ENCODE peak calls at places on chromosomes 6 and 20, in six cellular contexts. One of them, this sample, is unnamed.
A peak's percentile ranks its signal among the peaks of the same experiment; 100 is the strongest.

GRCh38 chr20:8301655-8302054 is 169.6 kb downstream of the PLCB1 start:
- DNase-seq in testis: no peak
- DNase-seq in PC-9: no peak
- DNase-seq in CD4-positive, CD25-positive, alpha-beta regulatory T cell: no peak
- DNase-seq in right cardiac atrium: no peak
- DNase-seq in RWPE2: no peak
- DNase-seq in this sample: no peak

GRCh38 chr20:54062812-54063280 is 7.5 kb downstream of the BCAS1 start:
- DNase-seq in testis: no peak
- DNase-seq in PC-9: no peak
- DNase-seq in CD4-positive, CD25-positive, alpha-beta regulatory T cell: peak; percentile 28
- DNase-seq in right cardiac atrium: no peak
- DNase-seq in RWPE2: no peak
- DNase-seq in this sample: peak; percentile 25

GRCh38 chr6:142329486-142330113 is 27.8 kb downstream of the ADGRG6 start:
- DNase-seq in testis: no peak
- DNase-seq in PC-9: no peak
- DNase-seq in CD4-positive, CD25-positive, alpha-beta regulatory T cell: no peak
- DNase-seq in right cardiac atrium: no peak
- DNase-seq in RWPE2: no peak
- DNase-seq in this sample: no peak

GRCh38 chr6:160080097-160080496 is 41.5 kb upstream of the SLC22A1 start:
- DNase-seq in testis: no peak
- DNase-seq in PC-9: no peak
- DNase-seq in CD4-positive, CD25-positive, alpha-beta regulatory T cell: no peak
- DNase-seq in right cardiac atrium: no peak
- DNase-seq in RWPE2: no peak
- DNase-seq in this sample: no peak

GRCh38 chr20:36585410-36586125 is 12.2 kb downstream of the TGIF2 start:
- DNase-seq in testis: no peak
- DNase-seq in PC-9: peak; percentile 65
- DNase-seq in CD4-positive, CD25-positive, alpha-beta regulatory T cell: no peak
- DNase-seq in right cardiac atrium: no peak
- DNase-seq in RWPE2: peak; percentile 93
- DNase-seq in this sample: no peak

GRCh38 chr6:27157461-27158315 is 89.8 kb upstream of the PRSS16 start:
- DNase-seq in testis: peak; percentile 84
- DNase-seq in PC-9: peak; percentile 68
- DNase-seq in CD4-positive, CD25-positive, alpha-beta regulatory T cell: peak; percentile 82
- DNase-seq in right cardiac atrium: peak; percentile 86
- DNase-seq in RWPE2: no peak
- DNase-seq in this sample: peak; percentile 28

GRCh38 chr20:259991-260390 is 2.5 kb downstream of the DEFB132 start:
- DNase-seq in testis: no peak
- DNase-seq in PC-9: no peak
- DNase-seq in CD4-positive, CD25-positive, alpha-beta regulatory T cell: no peak
- DNase-seq in right cardiac atrium: no peak
- DNase-seq in RWPE2: no peak
- DNase-seq in this sample: no peak

GRCh38 chr20:8394308-8394945 is 262.4 kb downstream of the PLCB1 start:
- DNase-seq in testis: no peak
- DNase-seq in PC-9: no peak
- DNase-seq in CD4-positive, CD25-positive, alpha-beta regulatory T cell: no peak
- DNase-seq in right cardiac atrium: no peak
- DNase-seq in RWPE2: no peak
- DNase-seq in this sample: no peak

GRCh38 chr6:49713346-49713745 is at the start of gene CRISP2:
- DNase-seq in testis: peak; percentile 52
- DNase-seq in PC-9: no peak
- DNase-seq in CD4-positive, CD25-positive, alpha-beta regulatory T cell: no peak
- DNase-seq in right cardiac atrium: no peak
- DNase-seq in RWPE2: no peak
- DNase-seq in this sample: no peak

GRCh38 chr20:49742948-49743347 is 29.3 kb upstream of the B4GALT5 start:
- DNase-seq in testis: no peak
- DNase-seq in PC-9: peak; percentile 62
- DNase-seq in CD4-positive, CD25-positive, alpha-beta regulatory T cell: no peak
- DNase-seq in right cardiac atrium: no peak
- DNase-seq in RWPE2: no peak
- DNase-seq in this sample: no peak

GRCh38 chr6:34237722-34238506 is 1.2 kb downstream of the HMGA1 start:
- DNase-seq in testis: no peak
- DNase-seq in PC-9: no peak
- DNase-seq in CD4-positive, CD25-positive, alpha-beta regulatory T cell: peak; percentile 75
- DNase-seq in right cardiac atrium: peak; percentile 79
- DNase-seq in RWPE2: peak; percentile 42
- DNase-seq in this sample: no peak

GRCh38 chr20:47276856-47277541 is 79.5 kb downstream of the ZMYND8 start:
- DNase-seq in testis: peak; percentile 82
- DNase-seq in PC-9: no peak
- DNase-seq in CD4-positive, CD25-positive, alpha-beta regulatory T cell: no peak
- DNase-seq in right cardiac atrium: peak; percentile 91
- DNase-seq in RWPE2: no peak
- DNase-seq in this sample: no peak

GRCh38 chr6:27096834-27097511 is 150.5 kb upstream of the PRSS16 start:
- DNase-seq in testis: peak; percentile 60
- DNase-seq in PC-9: peak; percentile 70
- DNase-seq in CD4-positive, CD25-positive, alpha-beta regulatory T cell: no peak
- DNase-seq in right cardiac atrium: peak; percentile 56
- DNase-seq in RWPE2: peak; percentile 63
- DNase-seq in this sample: no peak

GRCh38 chr6:125798734-125799510 is 8.2 kb downstream of the NCOA7 start:
- DNase-seq in testis: no peak
- DNase-seq in PC-9: no peak
- DNase-seq in CD4-positive, CD25-positive, alpha-beta regulatory T cell: no peak
- DNase-seq in right cardiac atrium: no peak
- DNase-seq in RWPE2: no peak
- DNase-seq in this sample: no peak

GRCh38 chr6:124885171-124885570 is 77.1 kb upstream of the RNF217 start:
- DNase-seq in testis: no peak
- DNase-seq in PC-9: no peak
- DNase-seq in CD4-positive, CD25-positive, alpha-beta regulatory T cell: no peak
- DNase-seq in right cardiac atrium: no peak
- DNase-seq in RWPE2: no peak
- DNase-seq in this sample: no peak

GRCh38 chr6:50824505-50824904 is 5.8 kb downstream of the TFAP2B start:
- DNase-seq in testis: no peak
- DNase-seq in PC-9: no peak
- DNase-seq in CD4-positive, CD25-positive, alpha-beta regulatory T cell: no peak
- DNase-seq in right cardiac atrium: no peak
- DNase-seq in RWPE2: no peak
- DNase-seq in this sample: no peak

GRCh38 chr20:24978493-24978892 is 14.1 kb downstream of the APMAP start:
- DNase-seq in testis: peak; percentile 65
- DNase-seq in PC-9: no peak
- DNase-seq in CD4-positive, CD25-positive, alpha-beta regulatory T cell: no peak
- DNase-seq in right cardiac atrium: no peak
- DNase-seq in RWPE2: no peak
- DNase-seq in this sample: peak; percentile 63

GRCh38 chr6:154229796-154230195 is 126.8 kb downstream of the IPCEF1 start:
- DNase-seq in testis: no peak
- DNase-seq in PC-9: no peak
- DNase-seq in CD4-positive, CD25-positive, alpha-beta regulatory T cell: peak; percentile 44
- DNase-seq in right cardiac atrium: no peak
- DNase-seq in RWPE2: no peak
- DNase-seq in this sample: no peak

GRCh38 chr20:46260480-46260879 is 47.8 kb downstream of the CDH22 start:
- DNase-seq in testis: no peak
- DNase-seq in PC-9: no peak
- DNase-seq in CD4-positive, CD25-positive, alpha-beta regulatory T cell: no peak
- DNase-seq in right cardiac atrium: peak; percentile 76
- DNase-seq in RWPE2: peak; percentile 57
- DNase-seq in this sample: no peak

GRCh38 chr6:11033825-11034224 is 10.3 kb downstream of the ELOVL2 start:
- DNase-seq in testis: no peak
- DNase-seq in PC-9: no peak
- DNase-seq in CD4-positive, CD25-positive, alpha-beta regulatory T cell: no peak
- DNase-seq in right cardiac atrium: no peak
- DNase-seq in RWPE2: no peak
- DNase-seq in this sample: no peak

GRCh38 chr20:576156-576555 is 32.6 kb upstream of the CSNK2A1 start:
- DNase-seq in testis: no peak
- DNase-seq in PC-9: no peak
- DNase-seq in CD4-positive, CD25-positive, alpha-beta regulatory T cell: no peak
- DNase-seq in right cardiac atrium: no peak
- DNase-seq in RWPE2: no peak
- DNase-seq in this sample: no peak

GRCh38 chr6:155154158-155154830 is 109.5 kb upstream of the CLDN20 start:
- DNase-seq in testis: no peak
- DNase-seq in PC-9: peak; percentile 32
- DNase-seq in CD4-positive, CD25-positive, alpha-beta regulatory T cell: no peak
- DNase-seq in right cardiac atrium: no peak
- DNase-seq in RWPE2: no peak
- DNase-seq in this sample: no peak

GRCh38 chr6:78552435-78552834 is 314.9 kb upstream of the IRAK1BP1 start:
- DNase-seq in testis: no peak
- DNase-seq in PC-9: no peak
- DNase-seq in CD4-positive, CD25-positive, alpha-beta regulatory T cell: no peak
- DNase-seq in right cardiac atrium: no peak
- DNase-seq in RWPE2: no peak
- DNase-seq in this sample: no peak

GRCh38 chr20:10250902-10251301 is 32.3 kb downstream of the SNAP25 start:
- DNase-seq in testis: no peak
- DNase-seq in PC-9: no peak
- DNase-seq in CD4-positive, CD25-positive, alpha-beta regulatory T cell: no peak
- DNase-seq in right cardiac atrium: no peak
- DNase-seq in RWPE2: no peak
- DNase-seq in this sample: no peak

GRCh38 chr20:24048014-24048611 is 59.5 kb upstream of the GGTLC1 start:
- DNase-seq in testis: no peak
- DNase-seq in PC-9: no peak
- DNase-seq in CD4-positive, CD25-positive, alpha-beta regulatory T cell: no peak
- DNase-seq in right cardiac atrium: no peak
- DNase-seq in RWPE2: no peak
- DNase-seq in this sample: no peak

GRCh38 chr6:3841066-3841454 is 8.1 kb upstream of the FAM50B start:
- DNase-seq in testis: no peak
- DNase-seq in PC-9: no peak
- DNase-seq in CD4-positive, CD25-positive, alpha-beta regulatory T cell: no peak
- DNase-seq in right cardiac atrium: no peak
- DNase-seq in RWPE2: no peak
- DNase-seq in this sample: no peak
- H3K27ac ChIP-seq in testis: no peak overlapping the region
- H3K27ac ChIP-seq in PC-9: no peak overlapping the region
- H3K27ac ChIP-seq in CD4-positive, CD25-positive, alpha-beta regulatory T cell: no peak overlapping the region
- H3K27ac ChIP-seq in right cardiac atrium: no peak overlapping the region
- H3K27ac ChIP-seq in RWPE2: peak overlapping the region; percentile 84
- H3K27ac ChIP-seq in this sample: no peak overlapping the region

GRCh38 chr6:7642784-7643183 is 52.8 kb downstream of the SNRNP48 start:
- DNase-seq in testis: no peak
- DNase-seq in PC-9: no peak
- DNase-seq in CD4-positive, CD25-positive, alpha-beta regulatory T cell: no peak
- DNase-seq in right cardiac atrium: no peak
- DNase-seq in RWPE2: no peak
- DNase-seq in this sample: no peak

GRCh38 chr6:7639427-7639826 is 49.4 kb downstream of the SNRNP48 start:
- DNase-seq in testis: no peak
- DNase-seq in PC-9: no peak
- DNase-seq in CD4-positive, CD25-positive, alpha-beta regulatory T cell: no peak
- DNase-seq in right cardiac atrium: no peak
- DNase-seq in RWPE2: no peak
- DNase-seq in this sample: no peak

GRCh38 chr6:7644394-7644793 is 54.4 kb downstream of the SNRNP48 start:
- DNase-seq in testis: no peak
- DNase-seq in PC-9: no peak
- DNase-seq in CD4-positive, CD25-positive, alpha-beta regulatory T cell: no peak
- DNase-seq in right cardiac atrium: no peak
- DNase-seq in RWPE2: no peak
- DNase-seq in this sample: no peak

GRCh38 chr6:7636151-7636550 is 46.2 kb downstream of the SNRNP48 start:
- DNase-seq in testis: no peak
- DNase-seq in PC-9: no peak
- DNase-seq in CD4-positive, CD25-positive, alpha-beta regulatory T cell: no peak
- DNase-seq in right cardiac atrium: no peak
- DNase-seq in RWPE2: no peak
- DNase-seq in this sample: no peak

GRCh38 chr6:7640607-7641577 is 50.9 kb downstream of the SNRNP48 start:
- DNase-seq in testis: no peak
- DNase-seq in PC-9: peak; percentile 9
- DNase-seq in CD4-positive, CD25-positive, alpha-beta regulatory T cell: no peak
- DNase-seq in right cardiac atrium: no peak
- DNase-seq in RWPE2: peak; percentile 80
- DNase-seq in this sample: no peak
- H3K27ac ChIP-seq in testis: no peak overlapping the region
- H3K27ac ChIP-seq in PC-9: peak overlapping the region; percentile 57
- H3K27ac ChIP-seq in CD4-positive, CD25-positive, alpha-beta regulatory T cell: no peak overlapping the region
- H3K27ac ChIP-seq in right cardiac atrium: no peak overlapping the region
- H3K27ac ChIP-seq in RWPE2: peak overlapping the region; percentile 40
- H3K27ac ChIP-seq in this sample: no peak overlapping the region

DNA sequence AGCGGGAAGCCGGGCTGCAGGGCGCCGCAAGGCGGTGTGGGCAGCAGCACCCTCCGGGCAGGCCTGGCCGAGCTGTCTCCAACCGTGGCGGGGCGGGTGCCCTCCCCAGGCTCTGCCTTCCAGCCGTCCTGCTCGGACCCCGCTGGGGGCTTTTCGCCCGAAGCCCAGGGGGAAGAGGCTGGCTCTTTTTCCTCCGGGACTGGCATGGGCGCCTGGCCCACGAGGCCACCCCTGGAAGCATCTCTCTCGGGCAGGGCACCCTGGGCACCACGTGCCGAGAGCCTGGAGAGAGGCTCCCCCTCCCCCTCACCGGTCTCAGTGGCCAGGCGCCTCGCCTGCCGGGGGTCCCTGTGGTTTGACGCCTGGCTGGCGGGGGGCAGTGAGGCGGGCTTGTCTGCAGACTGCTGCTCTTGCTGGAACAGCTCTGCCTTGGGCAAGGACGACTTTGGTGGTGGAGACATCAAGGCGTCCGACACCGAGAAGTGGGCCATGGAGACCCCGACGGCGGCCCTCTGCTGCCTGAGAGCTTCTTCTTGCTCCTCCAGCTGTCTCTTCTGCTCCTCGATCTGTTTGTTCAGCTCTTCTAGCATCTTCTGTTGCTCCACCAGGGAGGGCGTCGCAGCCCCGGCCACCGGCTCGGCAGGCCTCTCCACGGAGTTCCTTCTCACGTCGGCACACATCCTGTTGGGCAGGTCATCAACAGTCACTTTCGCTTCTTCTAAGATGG is 19.5 kb upstream of the TCFL5 start:
- DNase-seq in testis: no peak
- DNase-seq in PC-9: no peak
- DNase-seq in CD4-positive, CD25-positive, alpha-beta regulatory T cell: no peak
- DNase-seq in right cardiac atrium: no peak
- DNase-seq in RWPE2: peak; percentile 87
- DNase-seq in this sample: no peak
- H3K27ac ChIP-seq in testis: no peak overlapping the region
- H3K27ac ChIP-seq in PC-9: no peak overlapping the region
- H3K27ac ChIP-seq in CD4-positive, CD25-positive, alpha-beta regulatory T cell: no peak overlapping the region
- H3K27ac ChIP-seq in right cardiac atrium: no peak overlapping the region
- H3K27ac ChIP-seq in RWPE2: no peak overlapping the region
- H3K27ac ChIP-seq in this sample: no peak overlapping the region

DNA sequence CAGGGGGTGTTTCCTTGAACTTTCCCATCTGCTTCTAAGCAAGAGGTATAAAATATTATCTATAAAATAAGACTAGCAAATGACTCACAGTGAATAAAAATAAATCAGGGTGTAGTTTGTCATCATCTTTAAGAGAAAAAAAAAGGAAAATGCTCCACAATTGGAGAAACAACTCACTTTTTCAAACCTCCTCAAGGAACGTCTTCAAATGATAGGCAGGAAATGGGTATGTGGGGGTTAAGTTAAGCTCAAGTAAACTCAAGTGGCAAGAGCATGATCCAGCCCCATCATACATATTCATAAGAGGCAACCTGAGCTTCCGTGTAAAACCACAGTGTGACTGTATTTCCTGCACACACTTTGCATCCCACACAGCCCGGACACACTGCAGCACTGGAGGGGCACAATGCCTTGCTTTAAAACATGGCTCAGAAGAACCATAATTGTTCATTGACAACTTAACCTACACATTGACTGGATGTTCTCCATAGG is 58.5 kb upstream of the CEP85L start:
- DNase-seq in testis: no peak
- DNase-seq in PC-9: no peak
- DNase-seq in CD4-positive, CD25-positive, alpha-beta regulatory T cell: peak; percentile 84
- DNase-seq in right cardiac atrium: no peak
- DNase-seq in RWPE2: no peak
- DNase-seq in this sample: no peak
- H3K27ac ChIP-seq in testis: no peak overlapping the region
- H3K27ac ChIP-seq in PC-9: peak overlapping the region; percentile 93
- H3K27ac ChIP-seq in CD4-positive, CD25-positive, alpha-beta regulatory T cell: peak overlapping the region; percentile 78
- H3K27ac ChIP-seq in right cardiac atrium: no peak overlapping the region
- H3K27ac ChIP-seq in RWPE2: peak overlapping the region; percentile 88
- H3K27ac ChIP-seq in this sample: peak overlapping the region; percentile 38

This sample was measured in caudate nucleus.